ENCODE peak calls at places on chromosomes 2 and 18, in five cellular contexts. One of them, this sample, is unnamed.
A peak's percentile ranks its signal among the peaks of the same experiment; 100 is the strongest.

GRCh38 chr2:143505542-143505941 is 376.3 kb downstream of the ARHGAP15 start:
- DNase-seq in tibial nerve: no peak
- DNase-seq in A549: no peak
- DNase-seq in osteoblast: no peak
- DNase-seq in PC-9: no peak
- DNase-seq in this sample: no peak

GRCh38 chr2:208671312-208671711 is 264.7 kb downstream of the PTH2R start:
- DNase-seq in tibial nerve: no peak
- DNase-seq in A549: no peak
- DNase-seq in osteoblast: no peak
- DNase-seq in PC-9: no peak
- DNase-seq in this sample: no peak

GRCh38 chr2:159516241-159516758 is 100.0 kb downstream of the BAZ2B start:
- DNase-seq in tibial nerve: no peak
- DNase-seq in A549: peak; percentile 67
- DNase-seq in osteoblast: peak; percentile 29
- DNase-seq in PC-9: peak; percentile 79
- DNase-seq in this sample: no peak

GRCh38 chr2:57906152-57906732 is 140.4 kb upstream of the VRK2 start:
- DNase-seq in tibial nerve: no peak
- DNase-seq in A549: peak; percentile 81
- DNase-seq in osteoblast: peak; percentile 21
- DNase-seq in PC-9: peak; percentile 52
- DNase-seq in this sample: peak; percentile 7

GRCh38 chr2:228039752-228040534 is 141.5 kb downstream of the SPHKAP start:
- DNase-seq in tibial nerve: no peak
- DNase-seq in A549: peak; percentile 51
- DNase-seq in osteoblast: peak; percentile 2
- DNase-seq in PC-9: no peak
- DNase-seq in this sample: no peak

GRCh38 chr18:8632386-8632785 is 23.1 kb downstream of the RAB12 start:
- DNase-seq in tibial nerve: no peak
- DNase-seq in A549: no peak
- DNase-seq in osteoblast: no peak
- DNase-seq in PC-9: no peak
- DNase-seq in this sample: no peak

GRCh38 chr2:16900405-16901025 is 234.9 kb upstream of the CYRIA start:
- DNase-seq in tibial nerve: no peak
- DNase-seq in A549: peak; percentile 63
- DNase-seq in osteoblast: no peak
- DNase-seq in PC-9: no peak
- DNase-seq in this sample: peak; percentile 37

GRCh38 chr2:214753455-214753854 is 56.0 kb downstream of the BARD1 start:
- DNase-seq in tibial nerve: no peak
- DNase-seq in A549: no peak
- DNase-seq in osteoblast: no peak
- DNase-seq in PC-9: no peak
- DNase-seq in this sample: no peak

GRCh38 chr2:98552499-98553179 is 55.7 kb downstream of the COA5 start:
- DNase-seq in tibial nerve: no peak
- DNase-seq in A549: no peak
- DNase-seq in osteoblast: peak; percentile 87
- DNase-seq in PC-9: no peak
- DNase-seq in this sample: no peak

GRCh38 chr2:15737314-15738224 is 145.9 kb downstream of the DDX1 start:
- DNase-seq in tibial nerve: no peak
- DNase-seq in A549: no peak
- DNase-seq in osteoblast: no peak
- DNase-seq in PC-9: no peak
- DNase-seq in this sample: no peak

GRCh38 chr2:198371329-198371728 is 566.9 kb downstream of the PLCL1 start:
- DNase-seq in tibial nerve: no peak
- DNase-seq in A549: no peak
- DNase-seq in osteoblast: no peak
- DNase-seq in PC-9: no peak
- DNase-seq in this sample: no peak

GRCh38 chr2:202049840-202050239 is 16.2 kb downstream of the FZD7 start:
- DNase-seq in tibial nerve: no peak
- DNase-seq in A549: no peak
- DNase-seq in osteoblast: no peak
- DNase-seq in PC-9: no peak
- DNase-seq in this sample: no peak

GRCh38 chr18:53644799-53645471 is 579.5 kb downstream of the MBD2 start:
- DNase-seq in tibial nerve: no peak
- DNase-seq in A549: no peak
- DNase-seq in osteoblast: no peak
- DNase-seq in PC-9: no peak
- DNase-seq in this sample: no peak

GRCh38 chr2:222933458-222933857 is 72.6 kb downstream of the ACSL3 start:
- DNase-seq in tibial nerve: no peak
- DNase-seq in A549: no peak
- DNase-seq in osteoblast: peak; percentile 3
- DNase-seq in PC-9: no peak
- DNase-seq in this sample: no peak

GRCh38 chr2:159617651-159618050 is 1.3 kb upstream of the BAZ2B start:
- DNase-seq in tibial nerve: peak; percentile 12
- DNase-seq in A549: peak; percentile 21
- DNase-seq in osteoblast: no peak
- DNase-seq in PC-9: no peak
- DNase-seq in this sample: no peak

GRCh38 chr18:63311481-63312409 is 7.8 kb downstream of the BCL2 start:
- DNase-seq in tibial nerve: no peak
- DNase-seq in A549: no peak
- DNase-seq in osteoblast: no peak
- DNase-seq in PC-9: no peak
- DNase-seq in this sample: no peak

GRCh38 chr2:235661136-235661535 is 167.3 kb downstream of the AGAP1 start:
- DNase-seq in tibial nerve: no peak
- DNase-seq in A549: no peak
- DNase-seq in osteoblast: no peak
- DNase-seq in PC-9: no peak
- DNase-seq in this sample: no peak

GRCh38 chr2:96622544-96622943 is 15.6 kb downstream of the KANSL3 start:
- DNase-seq in tibial nerve: no peak
- DNase-seq in A549: no peak
- DNase-seq in osteoblast: no peak
- DNase-seq in PC-9: no peak
- DNase-seq in this sample: no peak

GRCh38 chr18:35458677-35459441 is 38.9 kb downstream of the INO80C start:
- DNase-seq in tibial nerve: no peak
- DNase-seq in A549: peak; percentile 79
- DNase-seq in osteoblast: no peak
- DNase-seq in PC-9: peak; percentile 91
- DNase-seq in this sample: peak; percentile 35

GRCh38 chr2:170467568-170468422 is 247.3 kb upstream of the SP5 start:
- DNase-seq in tibial nerve: no peak
- DNase-seq in A549: no peak
- DNase-seq in osteoblast: no peak
- DNase-seq in PC-9: no peak
- DNase-seq in this sample: no peak

GRCh38 chr2:141055526-141055925 is 1075.3 kb downstream of the LRP1B start:
- DNase-seq in tibial nerve: no peak
- DNase-seq in A549: no peak
- DNase-seq in osteoblast: no peak
- DNase-seq in PC-9: no peak
- DNase-seq in this sample: no peak

GRCh38 chr2:58237741-58238140 is 3.4 kb downstream of the FANCL start:
- DNase-seq in tibial nerve: no peak
- DNase-seq in A549: peak; percentile 12
- DNase-seq in osteoblast: no peak
- DNase-seq in PC-9: no peak
- DNase-seq in this sample: no peak

GRCh38 chr18:54220406-54220805 is 4.1 kb downstream of the MBD2 start:
- DNase-seq in tibial nerve: no peak
- DNase-seq in A549: no peak
- DNase-seq in osteoblast: no peak
- DNase-seq in PC-9: no peak
- DNase-seq in this sample: no peak

GRCh38 chr2:55490554-55490953 is 29.0 kb upstream of the CFAP36 start:
- DNase-seq in tibial nerve: peak; percentile 66
- DNase-seq in A549: peak; percentile 55
- DNase-seq in osteoblast: peak; percentile 86
- DNase-seq in PC-9: no peak
- DNase-seq in this sample: no peak

GRCh38 chr2:213067888-213068287 is 83.5 kb downstream of the IKZF2 start:
- DNase-seq in tibial nerve: no peak
- DNase-seq in A549: no peak
- DNase-seq in osteoblast: no peak
- DNase-seq in PC-9: no peak
- DNase-seq in this sample: no peak

GRCh38 chr2:48120759-48121242 is 214.5 kb upstream of the FBXO11 start:
- DNase-seq in tibial nerve: no peak
- DNase-seq in A549: no peak
- DNase-seq in osteoblast: no peak
- DNase-seq in PC-9: no peak
- DNase-seq in this sample: no peak

GRCh38 chr2:98902209-98903063 is 33.6 kb downstream of the CRACDL start:
- DNase-seq in tibial nerve: no peak
- DNase-seq in A549: no peak
- DNase-seq in osteoblast: peak; percentile 73
- DNase-seq in PC-9: no peak
- DNase-seq in this sample: no peak

GRCh38 chr2:225494100-225494459 is 94.6 kb downstream of the NYAP2 start:
- DNase-seq in tibial nerve: no peak
- DNase-seq in A549: no peak
- DNase-seq in osteoblast: no peak
- DNase-seq in PC-9: no peak
- DNase-seq in this sample: no peak

GRCh38 chr18:49878567-49878966 is 65.2 kb upstream of the ACAA2 start:
- DNase-seq in tibial nerve: no peak
- DNase-seq in A549: no peak
- DNase-seq in osteoblast: no peak
- DNase-seq in PC-9: no peak
- DNase-seq in this sample: no peak
- H3K4me1 ChIP-seq in tibial nerve: no peaks in the 10 kb centered on the region
- H3K4me1 ChIP-seq in A549: no peaks in the 10 kb centered on the region
- H3K4me1 ChIP-seq in osteoblast: peaks cover 2% of the 10 kb centered on the region
- H3K4me1 ChIP-seq in PC-9: no peaks in the 10 kb centered on the region
- H3K4me1 ChIP-seq in this sample: no peaks in the 10 kb centered on the region

GRCh38 chr18:905307-905947 is 756 bp downstream of the ADCYAP1 start:
- DNase-seq in tibial nerve: no peak
- DNase-seq in A549: no peak
- DNase-seq in osteoblast: peak; percentile 49
- DNase-seq in PC-9: no peak
- DNase-seq in this sample: no peak
- H3K9me3 ChIP-seq in tibial nerve: no peaks in the 10 kb centered on the region
- H3K9me3 ChIP-seq in A549: no peaks in the 10 kb centered on the region
- H3K9me3 ChIP-seq in osteoblast: no peaks in the 10 kb centered on the region
- H3K9me3 ChIP-seq in PC-9: no peaks in the 10 kb centered on the region
- H3K9me3 ChIP-seq in this sample: no peaks in the 10 kb centered on the region

GRCh38 chr18:2912357-2913299 is 65.8 kb downstream of the EMILIN2 start:
- DNase-seq in tibial nerve: no peak
- DNase-seq in A549: no peak
- DNase-seq in osteoblast: no peak
- DNase-seq in PC-9: no peak
- DNase-seq in this sample: no peak
- H3K4me1 ChIP-seq in tibial nerve: peaks cover 2% of the 10 kb centered on the region
- H3K4me1 ChIP-seq in A549: peaks cover under 1% of the 10 kb centered on the region
- H3K4me1 ChIP-seq in osteoblast: no peaks in the 10 kb centered on the region
- H3K4me1 ChIP-seq in PC-9: no peaks in the 10 kb centered on the region
- H3K4me1 ChIP-seq in this sample: no peaks in the 10 kb centered on the region

GRCh38 chr2:127348421-127349000 is 39.3 kb downstream of the MAP3K2 start:
- DNase-seq in tibial nerve: no peak
- DNase-seq in A549: no peak
- DNase-seq in osteoblast: peak; percentile 79
- DNase-seq in PC-9: no peak
- DNase-seq in this sample: no peak

GRCh38 chr2:127347734-127348392 is 39.9 kb downstream of the MAP3K2 start:
- DNase-seq in tibial nerve: no peak
- DNase-seq in A549: no peak
- DNase-seq in osteoblast: no peak
- DNase-seq in PC-9: no peak
- DNase-seq in this sample: no peak

GRCh38 chr2:127343277-127343676 is 44.5 kb downstream of the MAP3K2 start:
- DNase-seq in tibial nerve: no peak
- DNase-seq in A549: no peak
- DNase-seq in osteoblast: no peak
- DNase-seq in PC-9: no peak
- DNase-seq in this sample: no peak

GRCh38 chr2:127351603-127352002 is 36.2 kb downstream of the MAP3K2 start:
- DNase-seq in tibial nerve: no peak
- DNase-seq in A549: no peak
- DNase-seq in osteoblast: no peak
- DNase-seq in PC-9: no peak
- DNase-seq in this sample: no peak

DNA sequence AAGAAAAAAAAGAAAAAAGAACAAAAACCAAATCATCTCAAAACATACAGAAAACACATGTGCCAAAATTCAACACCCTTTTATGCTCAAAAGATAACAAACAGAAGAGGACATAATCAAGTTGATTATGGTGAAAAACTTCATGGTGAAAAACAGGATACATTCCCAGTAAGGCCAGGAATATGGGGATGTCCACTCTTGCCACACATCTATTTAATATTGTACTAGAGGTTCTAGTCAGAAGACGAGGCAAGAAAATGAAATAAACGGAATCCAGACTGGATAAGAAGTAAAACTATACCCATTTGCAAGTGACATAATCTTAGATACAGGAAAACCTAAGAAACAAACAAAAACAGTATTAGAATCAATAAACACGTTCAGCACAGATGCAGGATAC is 40.8 kb downstream of the MAP3K2 start:
- DNase-seq in tibial nerve: no peak
- DNase-seq in A549: no peak
- DNase-seq in osteoblast: no peak
- DNase-seq in PC-9: no peak
- DNase-seq in this sample: no peak
- H3K9me3 ChIP-seq in tibial nerve: no peaks in the 10 kb centered on the region
- H3K9me3 ChIP-seq in A549: no peaks in the 10 kb centered on the region
- H3K9me3 ChIP-seq in osteoblast: no peaks in the 10 kb centered on the region
- H3K9me3 ChIP-seq in PC-9: no peaks in the 10 kb centered on the region
- H3K9me3 ChIP-seq in this sample: no peaks in the 10 kb centered on the region

GRCh38 chr2:217933326-217933993 is 69.3 kb downstream of the TNS1 start:
- DNase-seq in tibial nerve: no peak
- DNase-seq in A549: no peak
- DNase-seq in osteoblast: peak; percentile 31
- DNase-seq in PC-9: no peak
- DNase-seq in this sample: no peak
- H3K4me1 ChIP-seq in tibial nerve: peaks cover 72% of the 10 kb centered on the region
- H3K4me1 ChIP-seq in A549: peaks cover 89% of the 10 kb centered on the region
- H3K4me1 ChIP-seq in osteoblast: peaks cover 76% of the 10 kb centered on the region
- H3K4me1 ChIP-seq in PC-9: no peaks in the 10 kb centered on the region
- H3K4me1 ChIP-seq in this sample: peaks cover 14% of the 10 kb centered on the region

GRCh38 chr2:94762600-94762999 is 108.6 kb upstream of the TEKT4 start:
- DNase-seq in tibial nerve: no peak
- DNase-seq in A549: no peak
- DNase-seq in osteoblast: no peak
- DNase-seq in PC-9: peak; percentile 49
- DNase-seq in this sample: no peak
- H3K9me3 ChIP-seq in tibial nerve: no peaks in the 10 kb centered on the region
- H3K9me3 ChIP-seq in A549: no peaks in the 10 kb centered on the region
- H3K9me3 ChIP-seq in osteoblast: no peaks in the 10 kb centered on the region
- H3K9me3 ChIP-seq in PC-9: no peaks in the 10 kb centered on the region
- H3K9me3 ChIP-seq in this sample: peaks cover 14% of the 10 kb centered on the region

DNA sequence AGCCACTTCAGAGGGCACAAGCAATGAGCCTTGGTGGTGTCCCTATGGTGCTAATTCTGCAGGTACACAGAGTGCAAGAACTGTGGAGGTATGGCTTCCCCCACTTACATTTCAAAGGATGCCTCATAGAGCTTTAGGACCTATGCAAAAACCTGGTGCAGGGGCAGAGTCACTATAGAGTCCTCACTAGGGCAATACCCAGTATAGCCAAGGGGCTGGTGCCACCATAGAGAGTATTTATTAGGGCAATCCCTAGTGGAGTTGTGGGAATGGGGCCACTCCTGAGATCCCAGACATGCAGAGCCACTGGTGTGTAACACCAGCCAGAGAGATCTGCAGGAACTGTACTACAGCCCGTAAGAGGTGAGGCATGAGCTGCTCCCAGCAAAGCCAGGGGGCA is 312.2 kb downstream of the SLC4A3 start:
- DNase-seq in tibial nerve: no peak
- DNase-seq in A549: no peak
- DNase-seq in osteoblast: no peak
- DNase-seq in PC-9: no peak
- DNase-seq in this sample: no peak
- H3K4me1 ChIP-seq in tibial nerve: no peaks in the 10 kb centered on the region
- H3K4me1 ChIP-seq in A549: no peaks in the 10 kb centered on the region
- H3K4me1 ChIP-seq in osteoblast: no peaks in the 10 kb centered on the region
- H3K4me1 ChIP-seq in PC-9: no peaks in the 10 kb centered on the region
- H3K4me1 ChIP-seq in this sample: no peaks in the 10 kb centered on the region

This sample was measured in iPS DF 6.9.